ENCODE peak calls at places on chromosomes 12 and 14, in ten cellular contexts. M, I, K, J, T, V, U, P, N and W are unnamed samples.

GRCh38 chr14:73254247-73255004 is 17.1 kb downstream of the PAPLN start:
- DNase-seq in M (no peak), I (no peak), K (no peak), J (no peak), T (no peak), V (peak; percentile 35), U (no peak), P (no peak), N (no peak), W (no peak)

GRCh38 chr12:29899212-29899931 is 115.6 kb upstream of the TMTC1 start:
- DNase-seq in M (no peak), I (no peak), K (no peak), J (no peak), T (no peak), V (no peak), U (no peak), P (no peak), N (no peak), W (no peak)

GRCh38 chr12:6827437-6827894 is 741 bp upstream of the P3H3 start:
- DNase-seq in M (peak; percentile 87), I (peak; percentile 90), K (no peak), J (peak; percentile 69), T (peak; percentile 79), V (peak; percentile 57), U (peak; percentile 78), P (peak; percentile 89), N (peak; percentile 94), W (no peak)

GRCh38 chr12:70835948-70836347 is 84.6 kb downstream of the PTPRR start:
- DNase-seq in M (no peak), I (no peak), K (no peak), J (no peak), T (no peak), V (no peak), U (no peak), P (no peak), N (no peak), W (no peak)

GRCh38 chr14:65847065-65847847 is 434.7 kb downstream of the FUT8 start:
- DNase-seq in M (no peak), I (no peak), K (no peak), J (no peak), T (peak; percentile 10), V (peak; percentile 22), U (no peak), P (no peak), N (no peak), W (no peak)

GRCh38 chr12:113973109-113973904 is 7.2 kb upstream of the RBM19 start:
- DNase-seq in M (no peak), I (no peak), K (no peak), J (no peak), T (no peak), V (no peak), U (no peak), P (no peak), N (no peak), W (no peak)

GRCh38 chr12:114447274-114447716 is 41.4 kb upstream of the TBX5 start:
- DNase-seq in M (no peak), I (no peak), K (no peak), J (no peak), T (no peak), V (no peak), U (no peak), P (peak; percentile 50), N (no peak), W (no peak)

GRCh38 chr12:51678086-51678724 is 87.2 kb downstream of the SCN8A start:
- DNase-seq in M (peak; percentile 68), I (no peak), K (no peak), J (peak; percentile 34), T (no peak), V (peak; percentile 10), U (peak; percentile 52), P (peak; percentile 41), N (no peak), W (no peak)

GRCh38 chr12:124391340-124392261 is 96.7 kb downstream of the RFLNA start:
- DNase-seq in M (peak; percentile 64), I (no peak), K (no peak), J (peak; percentile 29), T (no peak), V (peak; percentile 93), U (peak; percentile 73), P (no peak), N (peak; percentile 65), W (no peak)

GRCh38 chr14:89022274-89022673 is 197.8 kb downstream of the TTC8 start:
- DNase-seq in M (no peak), I (no peak), K (no peak), J (no peak), T (no peak), V (no peak), U (no peak), P (no peak), N (no peak), W (no peak)

GRCh38 chr14:64771161-64771560 is 66.9 kb downstream of the PLEKHG3 start:
- DNase-seq in M (no peak), I (no peak), K (no peak), J (no peak), T (no peak), V (no peak), U (no peak), P (no peak), N (no peak), W (no peak)

GRCh38 chr14:74663884-74664283 is 49.0 kb downstream of the AREL1 start:
- DNase-seq in M (no peak), I (no peak), K (no peak), J (no peak), T (no peak), V (no peak), U (no peak), P (no peak), N (no peak), W (no peak)

GRCh38 chr12:8890313-8891084 is 23.8 kb upstream of the PHC1 start:
- DNase-seq in M (peak; percentile 56), I (peak; percentile 67), K (no peak), J (no peak), T (peak; percentile 74), V (peak; percentile 66), U (peak; percentile 33), P (peak; percentile 72), N (peak; percentile 64), W (peak; percentile 75)

DNA sequence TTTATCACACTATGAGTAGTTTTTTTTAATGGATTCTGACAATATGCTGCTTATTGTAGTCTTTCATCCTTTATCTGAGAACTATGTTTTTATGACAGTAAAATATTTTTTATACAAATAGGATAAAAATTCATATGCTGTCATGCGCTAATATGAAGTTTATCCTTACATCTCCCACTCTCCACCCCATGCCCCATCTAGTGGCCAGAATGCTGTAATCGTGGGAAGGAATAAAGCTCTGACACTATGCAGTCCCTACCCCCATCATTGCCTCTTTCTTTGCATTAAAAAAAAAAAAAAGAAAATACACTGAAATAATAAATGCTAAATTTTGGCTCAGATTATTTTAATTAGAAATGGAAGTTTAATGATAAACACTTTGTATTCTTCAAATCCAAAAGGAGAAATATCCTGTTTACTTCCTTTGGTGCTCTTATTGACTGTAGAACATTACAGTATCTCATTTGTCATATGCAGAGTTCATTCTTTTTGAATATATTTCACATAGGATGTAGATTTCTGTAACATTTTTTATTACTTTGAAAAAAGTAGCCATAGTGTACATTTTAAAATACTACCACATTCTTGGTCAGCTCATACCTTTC is 145.9 kb upstream of the SLCO1C1 start:
- DNase-seq in M (peak; percentile 88), I (no peak), K (no peak), J (peak; percentile 34), T (peak; percentile 43), V (no peak), U (peak; percentile 21), P (peak; percentile 33), N (peak; percentile 60), W (no peak)
- TF ChIP-seq CTCF in M (peak; percentile 94), I (peak; percentile 19), K (peak; percentile 49), J (peak; percentile 78), T (peak; percentile 46), V (no peak), U (peak; percentile 89), P (peak; percentile 31), N (peak; percentile 44), W (peak; percentile 77)

GRCh38 chr14:106491851-106492250 is 965.5 kb downstream of the TMEM121 start:
- DNase-seq in M (peak; percentile 2), I (no peak), K (no peak), J (no peak), T (no peak), V (no peak), U (no peak), P (peak; percentile 27), N (no peak), W (no peak)
- TF ChIP-seq CTCF in M (peak; percentile 34), I (no peak), K (peak; percentile 47), J (peak; percentile 50), T (no peak), V (peak; percentile 55), U (no peak), P (peak; percentile 35), N (no peak), W (no peak)

GRCh38 chr14:71621966-71622365 is 310.3 kb upstream of the RGS6 start:
- DNase-seq in M (no peak), I (no peak), K (no peak), J (no peak), T (no peak), V (no peak), U (no peak), P (no peak), N (no peak), W (no peak)

GRCh38 chr14:71621276-71621675 is 311.0 kb upstream of the RGS6 start:
- DNase-seq in M (peak; percentile 50), I (no peak), K (no peak), J (no peak), T (no peak), V (no peak), U (peak; percentile 61), P (no peak), N (no peak), W (no peak)

GRCh38 chr14:71618716-71619115 is 313.5 kb upstream of the RGS6 start:
- DNase-seq in M (no peak), I (no peak), K (no peak), J (no peak), T (no peak), V (no peak), U (no peak), P (no peak), N (no peak), W (no peak)

GRCh38 chr14:71619472-71619871 is 312.8 kb upstream of the RGS6 start:
- DNase-seq in M (no peak), I (no peak), K (no peak), J (no peak), T (no peak), V (no peak), U (no peak), P (no peak), N (no peak), W (no peak)

DNA sequence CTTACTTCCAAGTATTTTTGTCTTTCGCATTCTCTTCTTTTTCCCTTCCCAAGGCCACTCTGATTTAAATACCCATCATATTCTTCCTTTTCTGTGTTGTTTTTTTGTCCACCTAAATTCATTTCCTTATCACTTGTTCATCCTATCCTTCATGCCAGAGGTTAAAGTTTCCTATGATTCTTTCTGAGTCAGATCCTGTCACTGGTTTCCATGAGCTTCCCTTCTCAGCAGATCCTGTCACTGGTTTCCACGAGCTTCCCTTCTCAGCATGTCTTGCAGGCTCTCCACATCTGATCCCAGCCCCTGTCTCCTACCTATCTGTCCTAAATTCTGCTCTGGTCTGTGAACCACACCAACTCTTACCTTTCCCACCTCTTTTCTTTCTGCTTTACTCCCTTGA is 311.8 kb upstream of the RGS6 start:
- DNase-seq in M (peak; percentile 78), I (no peak), K (no peak), J (no peak), T (no peak), V (no peak), U (peak; percentile 73), P (no peak), N (no peak), W (no peak)
- TF ChIP-seq CTCF in M (no peak), I (no peak), K (no peak), J (no peak), T (no peak), V (no peak), U (no peak), P (no peak), N (no peak), W (no peak)

GRCh38 chr12:77382096-77382742 is 316.9 kb upstream of the E2F7 start:
- DNase-seq in M (peak; percentile 9), I (no peak), K (no peak), J (no peak), T (no peak), V (no peak), U (no peak), P (no peak), N (no peak), W (no peak)
- TF ChIP-seq CTCF in M (peak; percentile 4), I (no peak), K (no peak), J (no peak), T (no peak), V (no peak), U (no peak), P (no peak), N (no peak), W (no peak)